ENCODE peak calls at places on chromosome 13, in ten cellular contexts. Y, W, N, B, K, G, E, J, M and A are unnamed samples.

GRCh38 chr13:102517959-102518358 is 78.8 kb upstream of the TPP2 start:
- DNase-seq in Y (no peak), W (no peak), N (no peak), B (no peak), K (peak), G (no peak), E (no peak), J (no peak), M (no peak), A (no peak)

GRCh38 chr13:112850273-112850672 is 118.7 kb upstream of the MCF2L start:
- DNase-seq in Y (no peak), W (no peak), N (no peak), B (no peak), K (no peak), G (no peak), E (no peak), J (no peak), M (no peak), A (no peak)

GRCh38 chr13:97659602-97660001 is 225.6 kb downstream of the RAP2A start:
- DNase-seq in Y (no peak), W (peak), N (no peak), B (peak), K (no peak), G (no peak), E (no peak), J (no peak), M (peak), A (no peak)

GRCh38 chr13:97562962-97563361 is 129.0 kb downstream of the RAP2A start:
- DNase-seq in Y (no peak), W (no peak), N (no peak), B (no peak), K (no peak), G (no peak), E (no peak), J (no peak), M (no peak), A (no peak)

GRCh38 chr13:60000081-60000480 is 163.6 kb downstream of the DIAPH3 start:
- DNase-seq in Y (no peak), W (no peak), N (no peak), B (no peak), K (no peak), G (no peak), E (no peak), J (no peak), M (no peak), A (no peak)

GRCh38 chr13:60514891-60515290 is 117.9 kb downstream of the TDRD3 start:
- DNase-seq in Y (no peak), W (no peak), N (no peak), B (no peak), K (no peak), G (no peak), E (no peak), J (no peak), M (no peak), A (no peak)

GRCh38 chr13:40315416-40316064 is 350.9 kb downstream of the FOXO1 start:
- DNase-seq in Y (no peak), W (no peak), N (no peak), B (no peak), K (peak), G (peak), E (peak), J (no peak), M (no peak), A (no peak)

GRCh38 chr13:40210865-40211585 is 455.4 kb downstream of the FOXO1 start:
- DNase-seq in Y (no peak), W (no peak), N (no peak), B (no peak), K (no peak), G (no peak), E (no peak), J (no peak), M (no peak), A (no peak)

GRCh38 chr13:42808572-42808971 is 27.2 kb downstream of the FAM216B start:
- DNase-seq in Y (no peak), W (no peak), N (no peak), B (no peak), K (no peak), G (no peak), E (no peak), J (no peak), M (no peak), A (no peak)

GRCh38 chr13:35765387-35765786 is 288.9 kb upstream of the MAB21L1 start:
- DNase-seq in Y (no peak), W (no peak), N (no peak), B (no peak), K (no peak), G (no peak), E (no peak), J (no peak), M (peak), A (no peak)

DNA sequence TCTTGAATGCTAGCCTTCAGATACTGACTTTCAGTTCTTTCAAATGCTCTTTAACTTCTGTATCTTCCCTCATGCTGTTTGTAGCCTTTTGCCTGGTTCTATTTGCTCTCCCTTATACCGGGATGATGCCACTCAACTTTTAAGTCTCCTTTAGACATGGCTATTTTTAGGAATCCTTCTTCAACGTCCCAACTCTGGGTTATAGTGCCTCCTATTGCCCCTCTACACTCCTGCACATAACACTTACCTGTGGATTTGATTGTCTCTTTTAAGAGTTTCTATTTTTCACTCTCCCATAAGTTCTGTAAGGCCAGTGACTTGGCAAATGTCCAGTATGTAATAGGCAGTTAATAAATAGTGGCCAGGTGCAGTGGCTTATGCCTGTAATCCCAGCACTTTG is 343.0 kb downstream of the KLF5 start:
- DNase-seq in Y (no peak), W (no peak), N (no peak), B (no peak), K (no peak), G (no peak), E (no peak), J (no peak), M (no peak), A (no peak)
- TF ChIP-seq CTCF in Y (no peak), W (no peak), N (no peak), B (no peak), K (no peak), G (no peak), E (no peak), J (no peak), M (peak), A (no peak)

GRCh38 chr13:30616927-30617314 is 799 bp upstream of the USPL1 start:
- DNase-seq in Y (peak), W (peak), N (peak), B (peak), K (peak), G (peak), E (peak), J (peak), M (peak), A (peak)
- TF ChIP-seq CTCF in Y (no peak), W (no peak), N (no peak), B (no peak), K (no peak), G (no peak), E (no peak), J (no peak), M (no peak), A (peak)

DNA sequence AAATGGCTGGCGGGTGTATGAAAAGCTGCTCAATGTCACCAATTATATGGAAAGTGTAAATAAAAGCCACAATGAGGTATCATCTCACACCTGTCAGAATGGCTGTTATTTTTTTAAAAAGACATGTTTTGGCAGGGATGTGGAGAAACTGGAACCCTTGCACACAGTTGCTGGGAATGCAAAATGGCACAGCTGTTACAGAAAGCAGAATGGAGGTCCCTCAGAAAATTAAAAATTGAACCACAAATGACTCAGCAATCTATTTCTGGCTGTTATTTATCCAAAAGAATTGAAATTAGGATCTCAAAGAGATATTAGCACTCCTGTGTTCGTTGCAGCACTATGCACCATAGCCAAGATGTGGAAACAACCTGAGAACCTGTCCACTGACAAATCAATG is 127.7 kb upstream of the IRS2 start:
- DNase-seq in Y (no peak), W (no peak), N (no peak), B (no peak), K (no peak), G (no peak), E (no peak), J (no peak), M (no peak), A (no peak)
- TF ChIP-seq CTCF in Y (no peak), W (no peak), N (no peak), B (no peak), K (no peak), G (no peak), E (no peak), J (no peak), M (no peak), A (no peak)

GRCh38 chr13:31053896-31054295 is 107.8 kb downstream of the HSPH1 start:
- DNase-seq in Y (no peak), W (no peak), N (no peak), B (no peak), K (no peak), G (no peak), E (no peak), J (no peak), M (no peak), A (no peak)

GRCh38 chr13:31053098-31053497 is 108.6 kb downstream of the HSPH1 start:
- DNase-seq in Y (no peak), W (no peak), N (no peak), B (no peak), K (no peak), G (no peak), E (no peak), J (no peak), M (no peak), A (no peak)

GRCh38 chr13:31054632-31055031 is 107.1 kb downstream of the HSPH1 start:
- DNase-seq in Y (no peak), W (no peak), N (no peak), B (no peak), K (no peak), G (no peak), E (no peak), J (no peak), M (no peak), A (no peak)

GRCh38 chr13:31055589-31055988 is 106.1 kb downstream of the HSPH1 start:
- DNase-seq in Y (no peak), W (no peak), N (no peak), B (no peak), K (no peak), G (no peak), E (no peak), J (no peak), M (no peak), A (no peak)

DNA sequence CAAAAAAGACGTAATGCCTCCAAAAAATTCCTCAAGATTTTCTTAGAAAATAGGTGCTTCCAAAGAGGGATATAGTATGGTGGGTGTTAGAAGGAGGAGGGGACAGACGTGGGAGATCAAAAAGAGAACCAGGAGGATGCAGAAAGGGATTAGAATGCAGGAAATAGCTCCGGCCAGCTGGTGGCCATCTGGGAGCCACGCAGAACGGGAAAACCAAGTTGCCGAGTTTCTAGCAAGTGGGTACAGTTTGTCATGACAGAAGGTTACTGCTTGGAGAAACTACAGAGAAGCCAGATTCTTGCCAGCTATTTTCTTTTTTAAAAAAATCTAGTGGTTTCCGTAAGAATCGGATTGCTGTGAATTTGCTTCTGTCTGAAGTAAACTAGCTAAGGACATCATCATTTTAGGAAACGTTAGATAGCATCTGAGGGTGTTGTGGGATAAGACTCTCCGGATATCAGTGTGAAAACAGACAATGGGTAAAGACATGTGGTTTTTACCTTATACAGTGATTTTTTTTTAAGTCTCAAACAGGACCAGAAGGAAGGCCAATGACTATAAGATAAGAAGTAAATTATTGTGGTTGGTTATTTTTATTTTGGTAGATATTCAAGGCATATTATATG is 104.9 kb downstream of the HSPH1 start:
- DNase-seq in Y (no peak), W (peak), N (no peak), B (no peak), K (no peak), G (no peak), E (no peak), J (no peak), M (no peak), A (no peak)
- TF ChIP-seq CTCF in Y (no peak), W (no peak), N (no peak), B (peak), K (no peak), G (no peak), E (no peak), J (no peak), M (no peak), A (no peak)

GRCh38 chr13:49649963-49650312 is 21.6 kb downstream of the ARL11 start:
- DNase-seq in Y (no peak), W (no peak), N (no peak), B (no peak), K (no peak), G (no peak), E (no peak), J (no peak), M (no peak), A (no peak)

GRCh38 chr13:49652691-49653305 is 24.5 kb downstream of the ARL11 start:
- DNase-seq in Y (peak), W (peak), N (no peak), B (no peak), K (peak), G (peak), E (no peak), J (peak), M (peak), A (no peak)

GRCh38 chr13:49651775-49652690 is 23.7 kb downstream of the ARL11 start:
- DNase-seq in Y (no peak), W (no peak), N (no peak), B (no peak), K (no peak), G (no peak), E (no peak), J (no peak), M (no peak), A (no peak)

GRCh38 chr13:49646688-49647087 is 18.4 kb downstream of the ARL11 start:
- DNase-seq in Y (no peak), W (no peak), N (no peak), B (no peak), K (no peak), G (no peak), E (no peak), J (no peak), M (no peak), A (no peak)

GRCh38 chr13:49649244-49649962 is 21.1 kb downstream of the ARL11 start:
- DNase-seq in Y (no peak), W (no peak), N (no peak), B (peak), K (peak), G (no peak), E (no peak), J (peak), M (peak), A (no peak)
- TF ChIP-seq CTCF in Y (no peak), W (no peak), N (peak), B (peak), K (no peak), G (no peak), E (peak), J (peak), M (peak), A (no peak)